ENCODE peak calls at places on chromosomes 2 and 18, in ten cellular contexts. M, Q, D, O, R, B, K, V, P and E are unnamed samples.

GRCh38 chr2:217941886-217942728 is 60.7 kb downstream of the TNS1 start:
- DNase-seq in K (no peak), V (no peak), R (no peak), Q (no peak), D (no peak), O (no peak), B (no peak), P (no peak), M (peak), E (no peak)

GRCh38 chr2:138777996-138778395 is 2.2 kb downstream of the NXPH2 start:
- DNase-seq in Q (no peak), B (no peak), D (no peak), V (no peak), M (no peak), K (no peak), O (no peak), P (peak), R (no peak), E (no peak)

GRCh38 chr2:229636568-229636967 is 77.8 kb downstream of the DNER start:
- DNase-seq in R (no peak), M (no peak), B (no peak), O (no peak), K (no peak), D (no peak), P (no peak), V (no peak), Q (peak), E (no peak)

GRCh38 chr2:16183345-16183744 is 243.0 kb downstream of the MYCN start:
- DNase-seq in R (no peak), O (no peak), M (no peak), K (no peak), B (no peak), Q (no peak), D (no peak), P (no peak), V (no peak), E (no peak)

GRCh38 chr2:70964133-70964532 is 14.3 kb upstream of the ANKRD53 start:
- DNase-seq in R (no peak), V (no peak), D (no peak), O (no peak), B (no peak), P (no peak), K (no peak), M (no peak), Q (no peak), E (peak)

GRCh38 chr18:42296192-42296591 is 341.2 kb downstream of the PIK3C3 start:
- DNase-seq in M (no peak), D (no peak), R (no peak), O (no peak), B (no peak), V (no peak), Q (no peak), P (no peak), K (no peak), E (no peak)

GRCh38 chr18:31199190-31199769 is 36.6 kb upstream of the DSC1 start:
- DNase-seq in Q (no peak), O (no peak), D (no peak), V (no peak), P (no peak), R (no peak), K (peak), B (peak), M (no peak), E (no peak)

GRCh38 chr2:200193791-200194190 is 112.7 kb upstream of the SPATS2L start:
- DNase-seq in D (no peak), R (no peak), V (no peak), P (no peak), O (no peak), B (no peak), Q (no peak), K (no peak), M (no peak), E (no peak)

GRCh38 chr2:179332903-179333302 is 68.3 kb upstream of the SESTD1 start:
- DNase-seq in Q (no peak), M (no peak), B (no peak), K (no peak), P (no peak), O (no peak), V (no peak), R (no peak), D (no peak), E (no peak)

GRCh38 chr2:162243305-162243693 is at the start of gene FAP:
- DNase-seq in K (no peak), M (no peak), P (no peak), R (no peak), Q (no peak), B (no peak), V (no peak), D (no peak), O (no peak), E (no peak)

GRCh38 chr18:68438536-68438935 is 276.4 kb downstream of the TMX3 start:
- DNase-seq in V (no peak), D (no peak), M (no peak), Q (no peak), R (no peak), K (no peak), O (no peak), B (no peak), P (no peak), E (no peak)

GRCh38 chr2:238561230-238561629 is 134.5 kb downstream of the ASB1 start:
- DNase-seq in D (no peak), K (no peak), B (no peak), P (no peak), R (no peak), M (no peak), Q (no peak), V (no peak), O (no peak), E (no peak)

GRCh38 chr2:145431181-145431951 is 911.4 kb upstream of the ZEB2 start:
- DNase-seq in V (no peak), P (peak), M (no peak), K (no peak), D (no peak), R (no peak), B (no peak), O (no peak), Q (no peak), E (peak)

DNA sequence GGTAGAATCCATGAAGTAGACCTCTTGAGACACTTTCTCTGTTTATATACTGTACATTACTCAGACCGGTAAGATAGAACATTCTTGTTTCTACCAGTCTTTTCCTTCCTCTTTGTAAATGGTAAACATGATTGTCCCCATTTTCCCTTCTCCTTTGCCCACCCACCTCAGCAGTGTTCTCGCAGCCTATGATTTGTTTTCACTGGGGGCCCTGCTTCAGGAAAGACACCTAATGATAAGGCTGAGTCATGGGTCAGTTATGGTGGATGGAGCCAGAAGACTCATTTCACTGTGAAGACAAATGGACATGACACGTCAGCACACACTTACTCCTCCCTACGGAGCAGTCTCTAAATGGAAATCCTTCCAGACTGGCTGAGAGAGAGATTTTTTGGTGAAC is 23.7 kb downstream of the CENPO start:
- DNase-seq in Q (no peak), D (no peak), B (no peak), V (no peak), R (no peak), P (no peak), M (no peak), K (no peak), O (no peak), E (peak)
- TF ChIP-seq POLR2AphosphoS5 in Q (no peak), D (no peak), B (no peak), V (no peak), R (no peak), P (no peak), M (no peak), K (no peak), O (no peak), E (peak)

GRCh38 chr18:70132999-70133398 is 72.5 kb downstream of the RTTN start:
- DNase-seq in B (no peak), D (no peak), Q (no peak), M (no peak), O (no peak), R (no peak), V (no peak), K (peak), P (no peak), E (no peak)
- TF ChIP-seq POLR2AphosphoS5 in B (no peak), D (no peak), Q (no peak), M (no peak), O (no peak), R (peak), V (no peak), K (peak), P (no peak), E (no peak)

DNA sequence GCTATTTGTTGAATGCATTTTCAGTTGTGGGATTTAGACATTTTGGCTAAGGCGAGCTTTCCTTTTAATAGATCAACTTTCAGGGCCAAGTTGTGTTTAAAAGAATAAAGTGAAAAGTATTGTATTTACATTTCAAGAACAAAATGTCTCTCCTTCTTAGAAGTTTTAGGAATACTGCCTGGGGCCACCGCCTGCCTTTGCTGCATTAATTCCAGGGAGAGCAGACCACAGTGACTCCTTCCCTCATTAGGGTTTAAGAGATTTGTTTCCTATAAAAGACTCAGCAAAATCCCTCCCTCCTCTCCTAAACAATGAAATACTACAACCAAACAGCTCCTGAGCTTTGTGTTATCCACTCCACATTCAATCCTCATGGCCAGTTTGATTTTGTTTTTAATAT is 315.4 kb downstream of the LPIN1 start:
- DNase-seq in K (peak), B (no peak), P (no peak), O (no peak), M (no peak), D (no peak), Q (no peak), V (no peak), R (no peak), E (no peak)
- TF ChIP-seq POLR2AphosphoS5 in K (peak), B (no peak), P (no peak), O (no peak), M (no peak), D (no peak), Q (no peak), V (no peak), R (no peak), E (no peak)

DNA sequence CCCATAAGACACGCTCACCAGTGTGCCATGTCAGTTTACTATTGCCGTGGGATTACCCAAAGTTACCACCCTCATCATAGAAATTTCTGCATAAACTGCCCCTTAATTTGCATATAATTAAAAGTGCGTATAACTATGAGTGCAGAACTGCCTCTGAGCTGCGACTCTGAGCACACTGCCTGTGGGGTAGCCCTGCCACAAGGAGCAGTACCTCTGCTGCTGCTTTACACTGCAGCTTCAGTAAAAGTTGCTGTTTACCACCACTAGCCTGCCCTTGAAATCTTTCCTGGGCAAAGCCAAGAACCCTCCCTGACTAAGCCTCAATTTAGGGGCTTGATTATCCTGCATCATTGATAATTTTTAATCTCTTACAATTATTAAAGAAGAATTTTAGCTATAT is 213.9 kb upstream of the MAP2 start:
- DNase-seq in K (no peak), D (no peak), V (no peak), Q (no peak), M (no peak), R (no peak), O (no peak), P (no peak), B (no peak), E (no peak)
- TF ChIP-seq POLR2AphosphoS5 in K (no peak), D (no peak), V (no peak), Q (no peak), M (no peak), R (no peak), O (no peak), P (no peak), B (no peak), E (no peak)

DNA sequence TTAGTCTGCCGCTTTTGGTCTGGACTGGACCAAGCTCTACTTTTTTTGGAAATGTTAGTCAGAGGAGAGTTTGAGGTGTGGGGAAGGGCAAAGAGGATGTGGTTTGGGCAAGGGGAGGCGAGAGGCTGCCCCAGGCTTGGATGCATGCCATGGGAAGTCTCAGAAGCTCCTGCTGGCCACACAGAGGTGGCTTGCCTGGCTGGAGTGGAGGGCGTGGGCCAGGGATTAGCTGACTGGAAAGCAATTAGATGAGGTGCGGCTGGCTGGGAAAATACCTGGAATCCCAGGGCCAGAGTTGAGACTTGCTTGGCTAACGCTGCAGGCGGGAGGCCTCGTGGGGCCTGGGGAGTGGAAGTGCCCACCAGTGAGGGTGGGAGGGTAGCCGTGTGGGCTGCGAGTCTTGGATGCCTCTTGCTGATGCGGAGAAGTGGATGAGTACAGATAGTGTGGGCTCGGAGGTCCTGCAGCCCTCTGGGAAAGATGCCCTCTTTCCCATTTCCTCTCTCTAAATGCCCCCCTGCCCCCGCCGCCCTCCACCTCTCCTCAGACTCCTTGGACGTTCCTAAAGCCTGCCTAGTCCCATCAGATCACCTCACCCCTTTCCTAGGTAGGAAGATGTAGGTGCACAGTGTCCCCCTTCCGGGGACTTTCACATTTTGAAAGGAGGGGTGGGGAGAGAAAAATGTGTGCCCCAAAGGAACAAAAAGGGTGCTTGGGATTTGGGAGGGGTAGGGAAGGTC is 117.6 kb downstream of the SMAD7 start:
- DNase-seq in D (no peak), M (peak), R (peak), Q (peak), V (no peak), P (no peak), B (peak), K (no peak), O (peak), E (no peak)
- TF ChIP-seq POLR2AphosphoS5 in D (no peak), M (no peak), R (no peak), Q (peak), V (no peak), P (no peak), B (no peak), K (no peak), O (no peak), E (peak)

DNA sequence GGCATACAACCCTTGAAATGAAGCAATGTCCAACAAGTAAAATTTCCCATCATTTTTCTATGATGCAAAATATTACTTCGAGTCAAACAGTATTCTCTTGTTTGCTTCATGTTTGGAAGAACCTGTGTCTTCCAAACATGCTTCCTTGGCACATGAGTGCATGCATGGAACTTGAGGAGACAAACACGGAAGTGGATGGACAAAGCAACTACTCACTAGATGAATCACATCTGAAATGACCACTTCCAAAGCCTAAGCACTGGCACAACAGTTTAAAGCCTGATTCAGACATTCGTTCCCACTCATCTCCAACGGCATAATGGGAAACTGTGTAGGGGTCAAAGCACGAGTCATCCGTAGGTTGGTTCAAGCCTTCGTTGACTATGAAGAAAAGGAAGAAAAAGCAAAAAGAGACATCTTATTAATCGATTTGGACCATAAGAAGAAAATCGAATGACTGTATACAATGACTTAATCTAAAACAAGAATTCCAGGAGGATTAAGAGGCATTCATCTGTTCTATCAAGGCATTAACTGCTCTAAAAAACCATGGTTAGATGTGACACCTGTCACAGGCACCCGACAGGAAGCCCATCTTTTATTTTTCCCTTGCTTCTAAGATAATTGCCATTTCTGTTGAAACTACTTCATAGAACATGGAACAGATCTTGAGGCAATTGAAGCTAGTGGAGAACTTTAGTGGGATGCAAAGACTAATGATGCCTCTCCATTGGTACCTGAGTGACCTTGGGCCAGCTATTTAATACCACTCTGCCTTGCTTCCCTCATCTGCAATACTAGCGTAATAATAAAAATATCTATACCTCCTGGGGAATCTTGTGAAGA is 56.0 kb downstream of the ATIC start:
- DNase-seq in B (no peak), O (no peak), Q (no peak), M (no peak), P (no peak), V (no peak), K (no peak), R (no peak), D (no peak), E (no peak)
- TF ChIP-seq POLR2AphosphoS5 in B (no peak), O (no peak), Q (no peak), M (no peak), P (no peak), V (no peak), K (no peak), R (no peak), D (no peak), E (no peak)

DNA sequence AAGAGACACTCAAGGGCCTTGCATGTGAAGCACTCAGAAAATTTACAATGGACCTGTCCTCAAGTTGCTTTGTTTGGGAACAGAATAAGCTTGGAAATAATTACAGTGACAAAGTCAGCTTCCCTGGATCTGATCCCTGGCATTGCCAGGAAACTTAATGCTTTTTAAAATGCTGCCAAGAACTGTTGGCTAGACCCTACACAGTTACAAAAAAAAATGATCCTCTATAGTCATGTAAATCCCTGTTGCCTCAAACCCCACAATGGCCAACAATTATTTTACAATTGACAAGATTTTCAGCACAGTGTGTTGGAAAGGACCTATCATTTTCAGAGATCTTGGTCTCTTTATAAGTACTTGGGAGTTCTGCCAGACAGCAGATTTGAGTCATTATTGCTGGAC is 470.4 kb upstream of the ACVR2A start:
- DNase-seq in R (no peak), B (no peak), O (no peak), K (peak), P (no peak), D (no peak), M (no peak), V (no peak), Q (no peak), E (no peak)
- TF ChIP-seq POLR2AphosphoS5 in R (no peak), B (no peak), O (no peak), K (peak), P (no peak), D (no peak), M (no peak), V (no peak), Q (no peak), E (no peak)

GRCh38 chr2:117952237-117952636 is 61.6 kb downstream of the CCDC93 start:
- DNase-seq in D (no peak), K (no peak), P (no peak), Q (no peak), R (no peak), O (no peak), V (no peak), M (no peak), B (no peak), E (no peak)

GRCh38 chr2:117944816-117945215 is 69.1 kb downstream of the CCDC93 start:
- DNase-seq in D (no peak), B (no peak), Q (no peak), V (no peak), M (no peak), R (no peak), P (no peak), K (no peak), O (no peak), E (no peak)

GRCh38 chr2:117949800-117950199 is 64.1 kb downstream of the CCDC93 start:
- DNase-seq in D (no peak), B (no peak), K (no peak), Q (no peak), M (no peak), R (no peak), V (no peak), P (no peak), O (no peak), E (no peak)

GRCh38 chr2:117945296-117945695 is 68.6 kb downstream of the CCDC93 start:
- DNase-seq in R (no peak), M (no peak), B (no peak), K (no peak), V (no peak), D (no peak), P (no peak), Q (no peak), O (no peak), E (no peak)

GRCh38 chr2:117948585-117948984 is 65.3 kb downstream of the CCDC93 start:
- DNase-seq in O (no peak), D (no peak), M (no peak), R (no peak), B (no peak), V (no peak), P (no peak), K (no peak), Q (no peak), E (no peak)
- TF ChIP-seq POLR2AphosphoS5 in O (no peak), D (no peak), M (no peak), R (no peak), B (no peak), V (no peak), P (no peak), K (no peak), Q (no peak), E (no peak)